ENCODE peak calls at places on chromosomes 3 and 15, in six cellular contexts. One of them, this sample, is unnamed.

GRCh38 chr3:76842232-76842631 is 197.7 kb upstream of the ROBO2 start:
- DNase-seq in A549: no peak
- DNase-seq in IMR-90: no peak
- DNase-seq in K562: no peak
- DNase-seq in HepG2: no peak
- DNase-seq in GM12878: no peak
- DNase-seq in this sample: no peak

GRCh38 chr3:121165397-121165837 is 257.4 kb downstream of the STXBP5L start:
- DNase-seq in A549: no peak
- DNase-seq in IMR-90: no peak
- DNase-seq in K562: peak
- DNase-seq in HepG2: no peak
- DNase-seq in GM12878: no peak
- DNase-seq in this sample: no peak

GRCh38 chr3:148136816-148137215 is 560.9 kb upstream of the AGTR1 start:
- DNase-seq in A549: no peak
- DNase-seq in IMR-90: no peak
- DNase-seq in K562: no peak
- DNase-seq in HepG2: no peak
- DNase-seq in GM12878: no peak
- DNase-seq in this sample: no peak

GRCh38 chr3:45832691-45833090 is 9.2 kb downstream of the LZTFL1 start:
- DNase-seq in A549: no peak
- DNase-seq in IMR-90: peak
- DNase-seq in K562: peak
- DNase-seq in HepG2: no peak
- DNase-seq in GM12878: no peak
- DNase-seq in this sample: no peak

GRCh38 chr3:164096352-164096751 is 981.9 kb downstream of the SI start:
- DNase-seq in A549: no peak
- DNase-seq in IMR-90: no peak
- DNase-seq in K562: no peak
- DNase-seq in HepG2: no peak
- DNase-seq in GM12878: no peak
- DNase-seq in this sample: no peak

GRCh38 chr15:71152542-71152941 is 37.3 kb downstream of the THSD4 start:
- DNase-seq in A549: no peak
- DNase-seq in IMR-90: no peak
- DNase-seq in K562: no peak
- DNase-seq in HepG2: no peak
- DNase-seq in GM12878: no peak
- DNase-seq in this sample: no peak

GRCh38 chr3:111769110-111769509 is 90.0 kb upstream of the PHLDB2 start:
- DNase-seq in A549: no peak
- DNase-seq in IMR-90: no peak
- DNase-seq in K562: no peak
- DNase-seq in HepG2: peak
- DNase-seq in GM12878: no peak
- DNase-seq in this sample: no peak

GRCh38 chr3:83740504-83740903 is 1218.3 kb upstream of the CADM2 start:
- DNase-seq in A549: no peak
- DNase-seq in IMR-90: no peak
- DNase-seq in K562: no peak
- DNase-seq in HepG2: no peak
- DNase-seq in GM12878: no peak
- DNase-seq in this sample: no peak

GRCh38 chr15:45919806-45920205 is 285.0 kb downstream of the SQOR start:
- DNase-seq in A549: peak
- DNase-seq in IMR-90: peak
- DNase-seq in K562: no peak
- DNase-seq in HepG2: peak
- DNase-seq in GM12878: no peak
- DNase-seq in this sample: no peak

GRCh38 chr3:23052230-23053019 is 150.7 kb upstream of the UBE2E2 start:
- DNase-seq in A549: no peak
- DNase-seq in IMR-90: no peak
- DNase-seq in K562: no peak
- DNase-seq in HepG2: no peak
- DNase-seq in GM12878: no peak
- DNase-seq in this sample: peak

GRCh38 chr15:76439542-76439941 is 103.0 kb downstream of the ISL2 start:
- DNase-seq in A549: no peak
- DNase-seq in IMR-90: no peak
- DNase-seq in K562: no peak
- DNase-seq in HepG2: no peak
- DNase-seq in GM12878: no peak
- DNase-seq in this sample: no peak

GRCh38 chr3:112126501-112126900 is 6.5 kb downstream of the GCSAM start:
- DNase-seq in A549: no peak
- DNase-seq in IMR-90: peak
- DNase-seq in K562: no peak
- DNase-seq in HepG2: no peak
- DNase-seq in GM12878: no peak
- DNase-seq in this sample: peak

GRCh38 chr15:42919794-42920280 is 741 bp downstream of the TTBK2 start:
- DNase-seq in A549: no peak
- DNase-seq in IMR-90: peak
- DNase-seq in K562: no peak
- DNase-seq in HepG2: peak
- DNase-seq in GM12878: no peak
- DNase-seq in this sample: no peak

GRCh38 chr3:139124197-139124596 is 79.5 kb upstream of the PRR23C start:
- DNase-seq in A549: no peak
- DNase-seq in IMR-90: no peak
- DNase-seq in K562: no peak
- DNase-seq in HepG2: no peak
- DNase-seq in GM12878: no peak
- DNase-seq in this sample: no peak

GRCh38 chr3:13144163-13145023 is 71.2 kb upstream of the IQSEC1 start:
- DNase-seq in A549: no peak
- DNase-seq in IMR-90: no peak
- DNase-seq in K562: no peak
- DNase-seq in HepG2: no peak
- DNase-seq in GM12878: no peak
- DNase-seq in this sample: no peak

GRCh38 chr3:139732729-139733128 is 55.0 kb upstream of the NMNAT3 start:
- DNase-seq in A549: no peak
- DNase-seq in IMR-90: no peak
- DNase-seq in K562: no peak
- DNase-seq in HepG2: no peak
- DNase-seq in GM12878: no peak
- DNase-seq in this sample: no peak

GRCh38 chr3:157438371-157438735 is 1.7 kb downstream of the PTX3 start:
- DNase-seq in A549: no peak
- DNase-seq in IMR-90: no peak
- DNase-seq in K562: no peak
- DNase-seq in HepG2: no peak
- DNase-seq in GM12878: no peak
- DNase-seq in this sample: peak

GRCh38 chr15:56725386-56725785 is 7.9 kb downstream of the ZNF280D start:
- DNase-seq in A549: no peak
- DNase-seq in IMR-90: no peak
- DNase-seq in K562: no peak
- DNase-seq in HepG2: no peak
- DNase-seq in GM12878: no peak
- DNase-seq in this sample: no peak
- TF ChIP-seq BHLHE40 in A549: no peak
- TF ChIP-seq BHLHE40 in IMR-90: no peak
- TF ChIP-seq BHLHE40 in K562: no peak
- TF ChIP-seq BHLHE40 in HepG2: no peak
- TF ChIP-seq BHLHE40 in GM12878: no peak
- TF ChIP-seq BHLHE40 in this sample: no peak

DNA sequence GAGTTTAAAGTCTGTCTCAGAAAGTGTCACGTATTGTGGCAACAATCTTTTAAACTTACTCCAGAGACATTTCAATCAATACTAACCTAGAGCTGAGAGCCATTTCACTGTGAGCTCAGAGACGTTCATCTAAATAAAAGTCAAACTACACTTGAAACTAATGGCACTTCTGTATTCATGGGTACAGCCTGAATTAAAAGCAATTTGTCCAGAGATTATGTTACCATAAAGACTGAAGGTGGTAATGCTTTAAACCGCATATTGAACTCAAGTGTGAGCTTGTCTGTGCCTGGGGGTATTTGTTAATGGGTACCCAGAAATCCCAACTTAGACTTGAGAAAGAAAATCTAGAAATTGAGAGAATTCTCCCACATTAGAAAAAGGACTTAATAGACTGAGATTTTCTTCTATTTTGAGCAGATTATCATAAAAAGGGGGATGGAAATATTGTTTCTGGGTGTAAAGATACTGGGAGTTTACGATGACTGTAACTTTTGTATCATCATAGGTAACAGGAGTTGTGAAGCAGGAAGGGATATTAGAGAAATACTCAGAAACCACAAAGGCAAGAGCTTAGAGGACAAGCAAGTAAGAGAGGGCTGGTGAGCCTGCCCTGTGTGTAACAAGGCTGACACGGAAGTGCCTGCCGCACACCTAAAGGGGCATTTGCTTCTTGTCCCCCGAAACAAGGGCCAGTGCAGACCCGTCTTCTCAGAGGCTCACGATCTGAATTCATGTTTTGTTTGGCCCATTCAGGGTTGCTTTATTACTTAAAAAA is 36.9 kb downstream of the LRIG1 start:
- DNase-seq in A549: no peak
- DNase-seq in IMR-90: no peak
- DNase-seq in K562: no peak
- DNase-seq in HepG2: no peak
- DNase-seq in GM12878: no peak
- DNase-seq in this sample: no peak
- TF ChIP-seq BHLHE40 in A549: no peak
- TF ChIP-seq BHLHE40 in IMR-90: no peak
- TF ChIP-seq BHLHE40 in K562: no peak
- TF ChIP-seq BHLHE40 in HepG2: no peak
- TF ChIP-seq BHLHE40 in GM12878: no peak
- TF ChIP-seq BHLHE40 in this sample: no peak

DNA sequence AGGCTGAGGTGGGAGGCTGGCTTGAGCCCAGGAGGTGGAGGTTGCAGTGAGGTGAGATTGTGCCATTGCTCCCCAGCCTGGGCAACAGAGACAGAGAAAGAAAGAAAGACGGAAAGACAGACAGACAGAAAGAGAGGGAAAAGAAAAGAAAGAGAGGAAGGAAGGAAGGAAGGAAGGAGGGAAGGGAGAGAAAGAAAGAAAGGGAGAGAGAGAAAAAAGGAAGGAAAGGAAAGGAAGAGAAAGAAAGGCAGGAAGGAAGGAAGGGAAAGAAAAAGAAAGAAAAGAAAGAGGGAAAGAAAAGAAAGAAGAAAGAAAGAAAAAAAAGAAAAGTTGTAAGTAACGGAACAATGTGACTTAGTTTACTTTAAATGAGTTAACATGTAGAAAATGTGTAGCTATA is 260.7 kb upstream of the GRM7 start:
- DNase-seq in A549: no peak
- DNase-seq in IMR-90: no peak
- DNase-seq in K562: no peak
- DNase-seq in HepG2: no peak
- DNase-seq in GM12878: no peak
- DNase-seq in this sample: no peak
- TF ChIP-seq BHLHE40 in A549: no peak
- TF ChIP-seq BHLHE40 in IMR-90: no peak
- TF ChIP-seq BHLHE40 in K562: no peak
- TF ChIP-seq BHLHE40 in HepG2: no peak
- TF ChIP-seq BHLHE40 in GM12878: no peak
- TF ChIP-seq BHLHE40 in this sample: no peak

DNA sequence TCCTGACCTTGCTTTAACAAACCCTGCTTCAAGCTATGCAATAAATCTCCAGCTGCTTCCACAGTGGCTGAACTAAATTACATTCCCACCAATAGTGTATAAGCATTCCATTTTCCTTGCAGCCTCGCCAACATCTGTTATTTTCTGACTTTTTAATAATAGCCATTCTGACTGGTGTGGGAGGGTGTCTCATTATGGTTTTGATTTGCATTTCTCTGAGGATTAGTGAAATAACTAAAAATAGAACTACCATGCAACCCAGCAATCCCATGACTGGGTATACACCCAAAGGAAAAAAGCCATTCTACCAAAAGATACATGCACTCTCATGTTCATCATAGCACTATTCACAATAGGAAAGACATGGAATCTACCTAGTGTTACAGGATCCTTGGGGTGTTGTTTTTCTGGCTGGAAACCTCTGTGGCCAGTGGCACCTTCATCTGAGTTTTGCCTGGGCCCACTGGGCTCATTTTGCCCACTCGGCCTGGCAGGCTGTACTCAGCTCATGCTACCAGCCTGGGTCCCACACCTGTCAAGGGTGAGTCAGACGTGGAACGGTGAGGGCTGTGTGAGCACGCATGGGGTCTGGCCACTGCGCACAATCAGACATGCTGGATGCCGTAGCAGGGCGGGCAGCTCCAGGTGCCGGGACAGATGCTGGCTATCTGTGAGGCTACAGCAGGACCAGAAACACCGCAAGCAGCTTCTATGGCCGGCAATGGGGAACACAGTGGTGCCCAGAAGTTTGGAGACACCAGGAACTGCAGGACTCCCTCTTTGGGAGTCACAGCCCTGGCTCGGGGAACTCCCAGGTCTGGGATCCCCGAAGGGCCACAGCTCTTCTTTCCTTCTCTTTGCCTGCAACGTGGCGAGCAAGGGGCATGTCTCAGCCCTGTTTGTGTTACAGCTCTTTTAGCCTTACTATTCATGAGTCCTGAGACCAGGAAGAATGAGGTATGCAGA is 36.0 kb upstream of the DNAJC13 start:
- DNase-seq in A549: no peak
- DNase-seq in IMR-90: no peak
- DNase-seq in K562: no peak
- DNase-seq in HepG2: no peak
- DNase-seq in GM12878: no peak
- DNase-seq in this sample: no peak
- TF ChIP-seq BHLHE40 in A549: no peak
- TF ChIP-seq BHLHE40 in IMR-90: no peak
- TF ChIP-seq BHLHE40 in K562: no peak
- TF ChIP-seq BHLHE40 in HepG2: no peak
- TF ChIP-seq BHLHE40 in GM12878: no peak
- TF ChIP-seq BHLHE40 in this sample: no peak

GRCh38 chr3:113314923-113315322 is 103.6 kb downstream of the BOC start:
- DNase-seq in A549: no peak
- DNase-seq in IMR-90: no peak
- DNase-seq in K562: no peak
- DNase-seq in HepG2: no peak
- DNase-seq in GM12878: no peak
- DNase-seq in this sample: no peak
- TF ChIP-seq BHLHE40 in A549: no peak
- TF ChIP-seq BHLHE40 in IMR-90: no peak
- TF ChIP-seq BHLHE40 in K562: no peak
- TF ChIP-seq BHLHE40 in HepG2: no peak
- TF ChIP-seq BHLHE40 in GM12878: no peak
- TF ChIP-seq BHLHE40 in this sample: no peak

This sample was measured in HEK293T.